ENCODE peak calls at places on chromosomes 13 and 19, in five cellular contexts. One of them, this sample, is unnamed.

GRCh38 chr13:20151016-20151415 is 9.8 kb downstream of the GJA3 start:
- DNase-seq in CD8-positive, alpha-beta T cell: no peak
- DNase-seq in heart left ventricle: no peak
- DNase-seq in nephron progenitor cell: no peak
- DNase-seq in psoas muscle: no peak
- DNase-seq in this sample: no peak

GRCh38 chr13:105915451-105915850 is 620.0 kb downstream of the EFNB2 start:
- DNase-seq in heart left ventricle: no peak
- DNase-seq in psoas muscle: no peak
- DNase-seq in nephron progenitor cell: no peak
- DNase-seq in CD8-positive, alpha-beta T cell: no peak
- DNase-seq in this sample: no peak

GRCh38 chr13:73835138-73835721 is 299.0 kb downstream of the KLF12 start:
- DNase-seq in CD8-positive, alpha-beta T cell: no peak
- DNase-seq in psoas muscle: no peak
- DNase-seq in nephron progenitor cell: peak; percentile 3
- DNase-seq in heart left ventricle: no peak
- DNase-seq in this sample: peak; percentile 3

GRCh38 chr19:18216789-18217188 is 9.4 kb downstream of the PDE4C start:
- DNase-seq in nephron progenitor cell: no peak
- DNase-seq in heart left ventricle: no peak
- DNase-seq in CD8-positive, alpha-beta T cell: no peak
- DNase-seq in psoas muscle: no peak
- DNase-seq in this sample: no peak

GRCh38 chr19:39941615-39942507 is 7.4 kb upstream of the FCGBP start:
- DNase-seq in nephron progenitor cell: no peak
- DNase-seq in heart left ventricle: no peak
- DNase-seq in psoas muscle: no peak
- DNase-seq in CD8-positive, alpha-beta T cell: peak; percentile 73
- DNase-seq in this sample: no peak

GRCh38 chr19:15488489-15489226 is 9.4 kb upstream of the PGLYRP2 start:
- DNase-seq in psoas muscle: peak; percentile 23
- DNase-seq in heart left ventricle: no peak
- DNase-seq in nephron progenitor cell: no peak
- DNase-seq in CD8-positive, alpha-beta T cell: no peak
- DNase-seq in this sample: no peak

GRCh38 chr13:52652980-52653303 is 306 bp downstream of the SUGT1 start:
- DNase-seq in psoas muscle: no peak
- DNase-seq in heart left ventricle: no peak
- DNase-seq in CD8-positive, alpha-beta T cell: no peak
- DNase-seq in nephron progenitor cell: peak; percentile 67
- DNase-seq in this sample: no peak

GRCh38 chr13:24671367-24672117 is 8.7 kb upstream of the ATP12A start:
- DNase-seq in nephron progenitor cell: no peak
- DNase-seq in heart left ventricle: no peak
- DNase-seq in CD8-positive, alpha-beta T cell: no peak
- DNase-seq in psoas muscle: no peak
- DNase-seq in this sample: no peak

This sample was measured in iPS DF 19.7.